ENCODE peak calls at places on chromosomes 5 and 9, in nine cellular contexts. H, R, Y, P, I, G, Q, O and L are unnamed samples.

GRCh38 chr5:96934291-96934694 is 1.6 kb upstream of the LNPEP start:
- DNase-seq in H (no peak), R (no peak), Y (peak), P (peak), I (no peak), G (no peak), Q (no peak), O (peak), L (no peak)

GRCh38 chr5:71653119-71653518 is 66.0 kb upstream of the CARTPT start:
- DNase-seq in H (no peak), R (no peak), Y (no peak), P (no peak), I (no peak), G (peak), Q (no peak), O (no peak), L (no peak)

GRCh38 chr9:136460772-136461325 is 21.2 kb upstream of the INPP5E start:
- DNase-seq in H (no peak), R (no peak), Y (no peak), P (no peak), I (no peak), G (no peak), Q (no peak), O (no peak), L (no peak)

GRCh38 chr5:88251048-88251711 is 17.5 kb downstream of the TMEM161B start:
- DNase-seq in H (no peak), R (peak), Y (peak), P (no peak), I (no peak), G (no peak), Q (no peak), O (no peak), L (no peak)

GRCh38 chr9:114616684-114617520 is 5.8 kb downstream of the TMEM268 start:
- DNase-seq in H (no peak), R (no peak), Y (no peak), P (no peak), I (no peak), G (no peak), Q (no peak), O (no peak), L (peak)

GRCh38 chr9:69122391-69123141 is 51.5 kb upstream of the TJP2 start:
- DNase-seq in H (peak), R (no peak), Y (peak), P (no peak), I (no peak), G (peak), Q (peak), O (no peak), L (no peak)

GRCh38 chr5:55868846-55869245 is 17.7 kb downstream of the IL31RA start:
- DNase-seq in H (peak), R (no peak), Y (no peak), P (peak), I (no peak), G (no peak), Q (no peak), O (peak), L (no peak)

GRCh38 chr5:72160299-72160698 is 53.0 kb downstream of the MAP1B start:
- DNase-seq in H (no peak), R (no peak), Y (no peak), P (no peak), I (no peak), G (no peak), Q (no peak), O (no peak), L (no peak)

GRCh38 chr5:113807384-113808053 is 294.0 kb downstream of the YTHDC2 start:
- DNase-seq in H (no peak), R (no peak), Y (no peak), P (peak), I (no peak), G (no peak), Q (no peak), O (no peak), L (peak)

GRCh38 chr5:652773-653350 is 40.3 kb downstream of the TPPP start:
- DNase-seq in H (no peak), R (no peak), Y (no peak), P (no peak), I (no peak), G (peak), Q (no peak), O (no peak), L (no peak)